ENCODE peak calls at places on chromosomes 11 and 22, in four cellular contexts. H is A549, J is K562, W is GM12878. A is an unnamed sample.

GRCh38 chr11:78187366-78188011 is 937 bp downstream of the KCTD21 start:
- DNase-seq in H (no peak), J (no peak), W (no peak), A (no peak)

GRCh38 chr11:108961095-108961494 is 296.2 kb downstream of the DDX10 start:
- DNase-seq in J (no peak), W (no peak), H (no peak), A (no peak)

GRCh38 chr22:45855961-45856360 is 121.0 kb downstream of the WNT7B start:
- DNase-seq in H (no peak), J (no peak), W (no peak), A (no peak)

GRCh38 chr11:76209956-76210885 is 3.9 kb upstream of the WNT11 start:
- DNase-seq in W (no peak), H (peak; percentile 52), J (no peak), A (peak; percentile 74)

GRCh38 chr22:24583221-24583971 is 9.5 kb downstream of the LRRC75B start:
- DNase-seq in W (no peak), H (no peak), J (no peak), A (peak; percentile 15)

GRCh38 chr11:120674537-120674936 is 163.0 kb downstream of the GRIK4 start:
- DNase-seq in H (no peak), W (no peak), J (no peak), A (peak; percentile 22)

GRCh38 chr22:17929909-17930308 is 94.5 kb downstream of the MICAL3 start:
- DNase-seq in W (no peak), H (no peak), J (no peak), A (no peak)

GRCh38 chr11:94513091-94513490 is 830 bp downstream of the C11orf97 start:
- DNase-seq in J (no peak), H (no peak), W (no peak), A (no peak)

GRCh38 chr11:95255523-95256165 is 24.6 kb upstream of the SESN3 start:
- DNase-seq in W (no peak), H (no peak), J (no peak), A (no peak)

GRCh38 chr22:31742115-31742514 is 7.8 kb downstream of the PRR14L start:
- DNase-seq in J (no peak), W (no peak), H (no peak), A (no peak)

GRCh38 chr11:99229544-99229943 is 208.8 kb downstream of the CNTN5 start:
- DNase-seq in J (no peak), H (no peak), W (no peak), A (no peak)

GRCh38 chr11:66421492-66422205 is 814 bp downstream of the NPAS4 start:
- DNase-seq in H (peak; percentile 84), W (peak; percentile 37), J (peak; percentile 90), A (peak; percentile 87)

GRCh38 chr11:326842-327580 is 6.4 kb upstream of the IFITM3 start:
- DNase-seq in W (peak; percentile 96), J (peak; percentile 86), H (no peak), A (peak; percentile 42)

GRCh38 chr11:75583710-75584658 is 21.9 kb downstream of the SERPINH1 start:
- DNase-seq in W (no peak), H (no peak), J (peak; percentile 46), A (peak; percentile 61)

GRCh38 chr11:35473975-35474374 is 51.4 kb downstream of the PAMR1 start:
- DNase-seq in J (no peak), H (no peak), W (no peak), A (no peak)

GRCh38 chr11:1481861-1482441 is 4.6 kb downstream of the MOB2 start:
- DNase-seq in H (no peak), J (no peak), W (no peak), A (no peak)

GRCh38 chr11:72737341-72737740 is 14.9 kb downstream of the ARAP1 start:
- DNase-seq in W (no peak), H (no peak), J (no peak), A (no peak)

GRCh38 chr11:7143908-7144307 is 55.1 kb downstream of the RBMXL2 start:
- DNase-seq in W (no peak), J (peak; percentile 8), H (peak; percentile 31), A (peak; percentile 2)

GRCh38 chr11:86211619-86212018 is 32.9 kb upstream of the EED start:
- DNase-seq in H (no peak), J (peak; percentile 62), W (peak; percentile 74), A (no peak)

GRCh38 chr22:33909075-33909458 is 11.2 kb downstream of the LARGE1 start:
- DNase-seq in H (peak; percentile 12), W (no peak), J (no peak), A (peak; percentile 84)

GRCh38 chr11:86818466-86819282 is 18.3 kb downstream of the PRSS23 start:
- DNase-seq in J (peak; percentile 64), H (peak; percentile 82), W (peak; percentile 7), A (peak; percentile 81)

GRCh38 chr11:19392321-19392720 is 151.6 kb upstream of the E2F8 start:
- DNase-seq in W (no peak), H (no peak), J (no peak), A (no peak)

GRCh38 chr11:18721576-18722292 is 4.3 kb downstream of the IGSF22 start:
- DNase-seq in W (no peak), J (peak; percentile 61), H (peak; percentile 64), A (peak; percentile 34)

GRCh38 chr22:37401401-37401859 is 25.8 kb downstream of the ELFN2 start:
- DNase-seq in W (no peak), J (no peak), H (no peak), A (peak; percentile 23)

GRCh38 chr11:45665933-45666647 is 668 bp upstream of the CHST1 start:
- DNase-seq in H (peak; percentile 14), W (no peak), J (no peak), A (no peak)

GRCh38 chr11:64207247-64208085 is 945 bp downstream of the FERMT3 start:
- DNase-seq in J (peak; percentile 95), W (peak; percentile 57), H (no peak), A (peak; percentile 78)

GRCh38 chr11:45473491-45473890 is 187.3 kb upstream of the SYT13 start:
- DNase-seq in H (no peak), W (no peak), J (no peak), A (no peak)

GRCh38 chr22:37258810-37259472 is 14.9 kb upstream of the RAC2 start:
- DNase-seq in W (no peak), H (no peak), J (peak; percentile 36), A (no peak)

DNA sequence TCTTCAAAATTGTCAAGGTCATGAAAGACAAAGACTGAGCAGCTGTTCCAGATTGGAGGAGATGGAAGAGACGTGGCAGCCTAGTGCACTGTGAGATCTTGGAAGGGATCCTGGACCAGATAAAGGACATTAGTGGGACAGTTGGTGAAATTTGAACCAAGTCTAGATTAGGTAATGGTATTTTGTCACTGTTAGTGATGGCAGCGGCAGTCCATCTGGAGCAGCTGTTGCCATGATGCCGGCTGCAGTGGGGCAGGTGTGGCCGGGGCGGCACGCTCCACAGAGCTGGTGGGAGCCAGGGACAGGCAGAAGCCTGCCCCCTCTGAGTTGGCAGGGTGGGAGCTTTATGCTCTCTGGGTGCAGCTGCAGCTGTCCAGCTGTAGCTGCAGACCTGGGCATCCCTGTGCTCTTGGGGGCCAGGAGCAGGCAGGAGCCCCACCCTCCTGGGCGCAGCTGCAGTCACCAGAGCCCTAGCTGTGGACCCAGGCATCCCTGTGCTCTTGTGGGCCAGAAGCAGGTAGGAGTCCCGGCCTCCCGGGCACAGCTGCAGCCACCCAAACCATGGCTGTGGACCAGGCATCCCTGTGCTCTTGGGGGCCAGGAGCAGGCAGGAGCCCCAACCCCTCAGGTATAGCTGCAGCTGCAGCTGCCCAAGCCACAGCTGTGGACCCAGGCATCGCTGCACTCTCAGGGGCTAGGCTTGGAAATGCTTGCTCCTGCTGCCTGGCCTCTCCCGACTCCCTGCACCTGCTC is 20.7 kb downstream of the DIXDC1 start:
- DNase-seq in J (no peak), H (no peak), W (no peak), A (no peak)
- TF ChIP-seq SMC3 in J (no peak), H (no peak), W (no peak), A (no peak)

DNA sequence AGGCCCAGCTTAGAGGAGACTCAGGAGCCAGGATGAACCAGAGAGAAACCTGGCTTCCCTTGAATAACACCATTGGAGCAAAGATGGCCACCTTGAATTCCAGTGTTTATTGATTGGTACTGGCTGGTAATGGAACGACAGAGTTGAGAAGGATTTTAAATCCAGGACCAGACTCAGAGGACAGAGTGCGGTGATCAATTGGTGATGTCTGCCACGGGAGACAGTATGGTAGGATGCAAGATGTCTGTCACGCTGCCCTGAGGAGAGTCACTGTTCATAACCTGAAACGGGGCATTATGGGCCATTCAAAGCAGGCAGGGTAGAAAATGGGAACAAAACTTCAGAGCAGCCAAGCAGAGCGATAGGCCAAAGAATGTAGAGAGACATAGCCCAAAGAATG is 55.4 kb upstream of the ISX start:
- DNase-seq in H (no peak), J (no peak), W (no peak), A (no peak)
- TF ChIP-seq ELK1 in H (no peak), J (no peak), W (no peak), A (no peak)

GRCh38 chr11:125090816-125091215 is 20.6 kb downstream of the TMEM218 start:
- DNase-seq in H (no peak), J (no peak), W (no peak), A (no peak)
- TF ChIP-seq SMC3 in H (no peak), J (no peak), W (no peak), A (no peak)

GRCh38 chr22:49920859-49921258 is 2.4 kb downstream of the CRELD2 start:
- DNase-seq in W (no peak), J (no peak), H (no peak), A (no peak)

GRCh38 chr22:49923445-49923844 is 5.0 kb downstream of the CRELD2 start:
- DNase-seq in H (no peak), J (no peak), W (no peak), A (peak; percentile 81)

GRCh38 chr22:49921508-49922278 is 3.3 kb downstream of the CRELD2 start:
- DNase-seq in H (no peak), J (no peak), W (no peak), A (no peak)

GRCh38 chr22:49922926-49923325 is 4.5 kb downstream of the CRELD2 start:
- DNase-seq in H (no peak), W (no peak), J (no peak), A (no peak)

DNA sequence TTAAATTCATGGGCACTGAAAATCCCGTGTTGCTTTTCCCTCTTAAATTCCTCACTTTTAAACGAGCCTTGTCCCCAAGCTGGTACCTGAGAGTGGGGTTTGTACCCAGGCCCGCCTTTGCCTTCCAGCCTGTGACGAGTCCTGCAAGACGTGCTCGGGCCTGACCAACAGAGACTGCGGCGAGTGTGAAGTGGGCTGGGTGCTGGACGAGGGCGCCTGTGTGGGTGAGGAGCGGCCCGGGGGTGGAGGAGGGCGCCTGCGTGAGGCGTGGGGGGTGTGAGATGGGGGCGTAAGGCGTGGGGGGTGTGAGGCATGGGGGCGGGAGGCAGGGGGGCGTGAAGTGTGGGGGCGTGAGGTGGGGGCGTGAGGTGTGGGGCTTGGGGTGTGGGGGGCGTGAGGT is 4.0 kb downstream of the CRELD2 start:
- DNase-seq in H (no peak), J (no peak), W (no peak), A (no peak)
- TF ChIP-seq ELK1 in H (no peak), J (no peak), W (no peak), A (no peak)

GRCh38 chr11:116773203-116774112 is 671 bp upstream of the BUD13 start:
- DNase-seq in J (no peak), W (no peak), H (no peak), A (peak; percentile 17)
- TF ChIP-seq SMC3 in J (no peak), W (no peak), H (no peak), A (no peak)

A was measured in IMR-90.